ENCODE peak calls at places on chromosomes 4 and X, in five cellular contexts. One of them, this sample, is unnamed.
A peak's percentile ranks its signal among the peaks of the same experiment; 100 is the strongest.

GRCh38 chr4:178105223-178105622 is 663.0 kb upstream of the AGA start:
- DNase-seq in fibroblast of mammary gland: no peak
- DNase-seq in Peyer's patch: no peak
- DNase-seq in AG10803: no peak
- DNase-seq in astrocyte of the spinal cord: no peak
- DNase-seq in this sample: no peak

GRCh38 chrX:9390121-9390520 is 74.7 kb upstream of the TBL1X start:
- DNase-seq in fibroblast of mammary gland: no peak
- DNase-seq in Peyer's patch: no peak
- DNase-seq in AG10803: no peak
- DNase-seq in astrocyte of the spinal cord: peak; percentile 30
- DNase-seq in this sample: peak; percentile 44

GRCh38 chr4:113349400-113349799 is 299.9 kb downstream of the ANK2 start:
- DNase-seq in fibroblast of mammary gland: no peak
- DNase-seq in Peyer's patch: no peak
- DNase-seq in AG10803: no peak
- DNase-seq in astrocyte of the spinal cord: no peak
- DNase-seq in this sample: no peak

GRCh38 chrX:65903750-65904149 is 136.1 kb downstream of the VSIG4 start:
- DNase-seq in fibroblast of mammary gland: no peak
- DNase-seq in Peyer's patch: no peak
- DNase-seq in AG10803: no peak
- DNase-seq in astrocyte of the spinal cord: no peak
- DNase-seq in this sample: no peak

GRCh38 chrX:72169008-72169728 is 12.4 kb upstream of the PIN4 start:
- DNase-seq in fibroblast of mammary gland: peak; percentile 11
- DNase-seq in Peyer's patch: no peak
- DNase-seq in AG10803: peak; percentile 38
- DNase-seq in astrocyte of the spinal cord: no peak
- DNase-seq in this sample: peak; percentile 30

GRCh38 chrX:130702867-130703707 is 199.9 kb downstream of the ENOX2 start:
- DNase-seq in fibroblast of mammary gland: peak; percentile 15
- DNase-seq in Peyer's patch: no peak
- DNase-seq in AG10803: peak; percentile 59
- DNase-seq in astrocyte of the spinal cord: no peak
- DNase-seq in this sample: peak; percentile 55

GRCh38 chrX:100600769-100601168 is 16.0 kb downstream of the TNMD start:
- DNase-seq in fibroblast of mammary gland: no peak
- DNase-seq in Peyer's patch: no peak
- DNase-seq in AG10803: no peak
- DNase-seq in astrocyte of the spinal cord: no peak
- DNase-seq in this sample: no peak

GRCh38 chr4:157741642-157742041 is 431.2 kb downstream of the GASK1B start:
- DNase-seq in fibroblast of mammary gland: peak; percentile 1
- DNase-seq in Peyer's patch: no peak
- DNase-seq in AG10803: no peak
- DNase-seq in astrocyte of the spinal cord: no peak
- DNase-seq in this sample: no peak

GRCh38 chrX:50903387-50904027 is 7.0 kb upstream of the BMP15 start:
- DNase-seq in fibroblast of mammary gland: peak; percentile 38
- DNase-seq in Peyer's patch: no peak
- DNase-seq in AG10803: peak; percentile 24
- DNase-seq in astrocyte of the spinal cord: peak; percentile 45
- DNase-seq in this sample: peak; percentile 10

GRCh38 chrX:52553995-52554642 is 37.3 kb upstream of the XAGE1B start:
- DNase-seq in fibroblast of mammary gland: no peak
- DNase-seq in Peyer's patch: no peak
- DNase-seq in AG10803: no peak
- DNase-seq in astrocyte of the spinal cord: no peak
- DNase-seq in this sample: no peak

GRCh38 chr4:30461218-30461617 is 259.0 kb upstream of the PCDH7 start:
- DNase-seq in fibroblast of mammary gland: no peak
- DNase-seq in Peyer's patch: no peak
- DNase-seq in AG10803: no peak
- DNase-seq in astrocyte of the spinal cord: no peak
- DNase-seq in this sample: no peak

DNA sequence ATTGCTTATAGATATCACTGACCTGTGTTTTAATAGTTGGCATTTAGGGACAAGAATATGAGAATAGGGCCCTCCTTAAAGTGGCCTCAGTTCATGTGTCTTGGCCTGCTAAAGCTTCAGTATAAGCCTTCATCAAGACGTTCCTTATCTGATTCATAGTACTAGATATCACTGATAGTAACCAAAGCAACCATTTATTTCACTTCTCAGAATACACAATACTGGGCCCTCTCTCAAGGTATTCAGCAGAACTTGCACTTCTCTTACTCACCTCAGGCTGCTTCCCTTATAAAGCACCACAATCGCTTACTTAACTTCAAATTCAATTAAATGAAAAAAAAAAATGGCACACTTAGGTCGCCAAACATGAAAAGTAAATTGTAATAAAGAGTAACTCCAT is 259.4 kb upstream of the PCDH7 start:
- DNase-seq in fibroblast of mammary gland: no peak
- DNase-seq in Peyer's patch: no peak
- DNase-seq in AG10803: no peak
- DNase-seq in astrocyte of the spinal cord: no peak
- DNase-seq in this sample: no peak
- H3K4me3 ChIP-seq in fibroblast of mammary gland: no peak overlapping the region
- H3K4me3 ChIP-seq in Peyer's patch: no peak overlapping the region
- H3K4me3 ChIP-seq in AG10803: no peak overlapping the region
- H3K4me3 ChIP-seq in astrocyte of the spinal cord: no peak overlapping the region
- H3K4me3 ChIP-seq in this sample: no peak overlapping the region

GRCh38 chr4:85836588-85836987 is 361.6 kb downstream of the ARHGAP24 start:
- DNase-seq in fibroblast of mammary gland: no peak
- DNase-seq in Peyer's patch: no peak
- DNase-seq in AG10803: no peak
- DNase-seq in astrocyte of the spinal cord: no peak
- DNase-seq in this sample: no peak
- H3K4me3 ChIP-seq in fibroblast of mammary gland: no peak overlapping the region
- H3K4me3 ChIP-seq in Peyer's patch: no peak overlapping the region
- H3K4me3 ChIP-seq in AG10803: no peak overlapping the region
- H3K4me3 ChIP-seq in astrocyte of the spinal cord: no peak overlapping the region
- H3K4me3 ChIP-seq in this sample: no peak overlapping the region

GRCh38 chrX:23333842-23334535 is 660 bp upstream of the PTCHD1 start:
- DNase-seq in fibroblast of mammary gland: no peak
- DNase-seq in Peyer's patch: no peak
- DNase-seq in AG10803: no peak
- DNase-seq in astrocyte of the spinal cord: no peak
- DNase-seq in this sample: no peak

GRCh38 chrX:23332101-23332887 is 2.4 kb upstream of the PTCHD1 start:
- DNase-seq in fibroblast of mammary gland: no peak
- DNase-seq in Peyer's patch: no peak
- DNase-seq in AG10803: no peak
- DNase-seq in astrocyte of the spinal cord: no peak
- DNase-seq in this sample: no peak

GRCh38 chrX:23334871-23335599 is 386 bp downstream of the PTCHD1 start:
- DNase-seq in fibroblast of mammary gland: no peak
- DNase-seq in Peyer's patch: no peak
- DNase-seq in AG10803: no peak
- DNase-seq in astrocyte of the spinal cord: no peak
- DNase-seq in this sample: no peak

GRCh38 chrX:23332888-23333821 is 1.5 kb upstream of the PTCHD1 start:
- DNase-seq in fibroblast of mammary gland: no peak
- DNase-seq in Peyer's patch: no peak
- DNase-seq in AG10803: no peak
- DNase-seq in astrocyte of the spinal cord: no peak
- DNase-seq in this sample: no peak

GRCh38 chrX:23334536-23334870 is at the start of gene PTCHD1:
- DNase-seq in fibroblast of mammary gland: no peak
- DNase-seq in Peyer's patch: no peak
- DNase-seq in AG10803: no peak
- DNase-seq in astrocyte of the spinal cord: no peak
- DNase-seq in this sample: no peak
- H3K4me3 ChIP-seq in fibroblast of mammary gland: no peak within 1 kb of the TSS
- H3K4me3 ChIP-seq in Peyer's patch: peak within 1 kb of the TSS; percentile 3
- H3K4me3 ChIP-seq in AG10803: no peak within 1 kb of the TSS
- H3K4me3 ChIP-seq in astrocyte of the spinal cord: peak within 1 kb of the TSS; percentile 4
- H3K4me3 ChIP-seq in this sample: no peak within 1 kb of the TSS

GRCh38 chrX:103061486-103061885 is 2.5 kb downstream of the BEX1 start:
- DNase-seq in fibroblast of mammary gland: no peak
- DNase-seq in Peyer's patch: no peak
- DNase-seq in AG10803: no peak
- DNase-seq in astrocyte of the spinal cord: no peak
- DNase-seq in this sample: no peak

GRCh38 chrX:103066606-103067005 is 2.6 kb upstream of the BEX1 start:
- DNase-seq in fibroblast of mammary gland: peak; percentile 5
- DNase-seq in Peyer's patch: no peak
- DNase-seq in AG10803: peak; percentile 4
- DNase-seq in astrocyte of the spinal cord: no peak
- DNase-seq in this sample: no peak

GRCh38 chrX:103063918-103064434 is at the start of gene BEX1:
- DNase-seq in fibroblast of mammary gland: peak; percentile 23
- DNase-seq in Peyer's patch: no peak
- DNase-seq in AG10803: peak; percentile 0
- DNase-seq in astrocyte of the spinal cord: peak; percentile 3
- DNase-seq in this sample: peak; percentile 9

GRCh38 chrX:103063191-103063845 is 653 bp downstream of the BEX1 start:
- DNase-seq in fibroblast of mammary gland: peak; percentile 30
- DNase-seq in Peyer's patch: no peak
- DNase-seq in AG10803: peak; percentile 11
- DNase-seq in astrocyte of the spinal cord: peak; percentile 14
- DNase-seq in this sample: peak; percentile 9
- H3K4me3 ChIP-seq in fibroblast of mammary gland: peak overlapping the region; percentile 9
- H3K4me3 ChIP-seq in Peyer's patch: peak overlapping the region; percentile 21
- H3K4me3 ChIP-seq in AG10803: no peak overlapping the region
- H3K4me3 ChIP-seq in astrocyte of the spinal cord: peak overlapping the region; percentile 22
- H3K4me3 ChIP-seq in this sample: peak overlapping the region; percentile 18

GRCh38 chr4:145904413-145905177 is 34.0 kb downstream of the ZNF827 start:
- DNase-seq in fibroblast of mammary gland: peak; percentile 25
- DNase-seq in Peyer's patch: no peak
- DNase-seq in AG10803: no peak
- DNase-seq in astrocyte of the spinal cord: no peak
- DNase-seq in this sample: no peak
- H3K4me3 ChIP-seq in fibroblast of mammary gland: no peak overlapping the region
- H3K4me3 ChIP-seq in Peyer's patch: no peak overlapping the region
- H3K4me3 ChIP-seq in AG10803: no peak overlapping the region
- H3K4me3 ChIP-seq in astrocyte of the spinal cord: no peak overlapping the region
- H3K4me3 ChIP-seq in this sample: no peak overlapping the region

GRCh38 chrX:40091691-40092421 is 5.9 kb downstream of the BCOR start:
- DNase-seq in fibroblast of mammary gland: no peak
- DNase-seq in Peyer's patch: no peak
- DNase-seq in AG10803: no peak
- DNase-seq in astrocyte of the spinal cord: no peak
- DNase-seq in this sample: no peak

GRCh38 chrX:40090961-40091360 is 6.8 kb downstream of the BCOR start:
- DNase-seq in fibroblast of mammary gland: no peak
- DNase-seq in Peyer's patch: no peak
- DNase-seq in AG10803: no peak
- DNase-seq in astrocyte of the spinal cord: no peak
- DNase-seq in this sample: no peak

GRCh38 chrX:40088299-40088625 is 9.5 kb downstream of the BCOR start:
- DNase-seq in fibroblast of mammary gland: no peak
- DNase-seq in Peyer's patch: no peak
- DNase-seq in AG10803: no peak
- DNase-seq in astrocyte of the spinal cord: no peak
- DNase-seq in this sample: no peak

GRCh38 chrX:40088803-40089540 is 8.8 kb downstream of the BCOR start:
- DNase-seq in fibroblast of mammary gland: no peak
- DNase-seq in Peyer's patch: no peak
- DNase-seq in AG10803: no peak
- DNase-seq in astrocyte of the spinal cord: no peak
- DNase-seq in this sample: no peak

DNA sequence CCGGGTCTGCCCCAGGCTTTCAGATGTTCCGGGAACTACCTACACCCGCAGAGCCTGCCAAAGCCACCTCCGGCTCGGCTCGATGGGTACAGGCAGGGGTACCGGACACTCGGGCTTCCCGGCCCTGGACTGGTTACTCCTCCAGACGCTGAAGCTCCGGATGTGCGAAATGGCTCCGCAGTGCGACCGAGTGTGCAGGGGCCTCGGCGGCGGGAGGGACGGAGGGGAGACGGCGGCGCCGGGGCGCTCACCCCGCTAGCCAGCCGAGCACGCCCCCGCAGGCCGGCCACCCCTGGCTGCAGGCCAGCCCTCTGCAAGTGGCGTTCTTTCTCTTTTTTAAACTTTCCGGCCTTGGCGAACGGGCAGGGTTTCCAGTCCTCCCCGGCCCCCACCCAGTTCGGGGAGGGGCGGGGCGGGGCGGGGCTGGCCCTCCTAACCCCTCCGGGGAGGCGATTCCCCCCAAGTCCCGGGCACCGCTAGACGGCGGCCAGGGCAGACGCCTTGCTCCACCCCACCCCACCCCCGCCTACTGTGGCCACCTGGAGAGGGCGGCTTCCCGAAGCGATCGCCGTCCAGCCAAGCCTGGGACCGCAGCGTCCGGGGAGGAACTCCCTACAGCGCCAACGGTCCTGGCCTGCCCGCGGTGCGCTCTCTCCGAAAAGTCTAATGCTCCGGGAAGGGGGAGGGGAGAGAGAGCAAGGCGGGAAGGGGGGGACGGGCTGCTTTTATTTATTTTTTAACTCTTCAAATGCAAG is 7.5 kb downstream of the BCOR start:
- DNase-seq in fibroblast of mammary gland: no peak
- DNase-seq in Peyer's patch: peak; percentile 35
- DNase-seq in AG10803: no peak
- DNase-seq in astrocyte of the spinal cord: no peak
- DNase-seq in this sample: no peak
- H3K4me3 ChIP-seq in fibroblast of mammary gland: peak overlapping the region; percentile 28
- H3K4me3 ChIP-seq in Peyer's patch: peak overlapping the region; percentile 47
- H3K4me3 ChIP-seq in AG10803: peak overlapping the region; percentile 26
- H3K4me3 ChIP-seq in astrocyte of the spinal cord: peak overlapping the region; percentile 27
- H3K4me3 ChIP-seq in this sample: peak overlapping the region; percentile 30

GRCh38 chr4:142845293-142846070 is 619 bp downstream of the INPP4B start:
- DNase-seq in fibroblast of mammary gland: no peak
- DNase-seq in Peyer's patch: no peak
- DNase-seq in AG10803: no peak
- DNase-seq in astrocyte of the spinal cord: peak; percentile 22
- DNase-seq in this sample: peak; percentile 25

GRCh38 chr4:142846105-142846728 is at the start of gene INPP4B:
- DNase-seq in fibroblast of mammary gland: peak; percentile 49
- DNase-seq in Peyer's patch: no peak
- DNase-seq in AG10803: peak; percentile 58
- DNase-seq in astrocyte of the spinal cord: peak; percentile 56
- DNase-seq in this sample: peak; percentile 48

GRCh38 chr4:142844782-142845181 is 1.3 kb downstream of the INPP4B start:
- DNase-seq in fibroblast of mammary gland: no peak
- DNase-seq in Peyer's patch: no peak
- DNase-seq in AG10803: no peak
- DNase-seq in astrocyte of the spinal cord: no peak
- DNase-seq in this sample: peak; percentile 46

GRCh38 chr4:142850478-142850877 is 4.4 kb upstream of the INPP4B start:
- DNase-seq in fibroblast of mammary gland: no peak
- DNase-seq in Peyer's patch: no peak
- DNase-seq in AG10803: no peak
- DNase-seq in astrocyte of the spinal cord: no peak
- DNase-seq in this sample: no peak

GRCh38 chr4:142846729-142847606 is 867 bp upstream of the INPP4B start:
- DNase-seq in fibroblast of mammary gland: no peak
- DNase-seq in Peyer's patch: peak; percentile 17
- DNase-seq in AG10803: no peak
- DNase-seq in astrocyte of the spinal cord: peak; percentile 14
- DNase-seq in this sample: peak; percentile 16
- H3K4me3 ChIP-seq in fibroblast of mammary gland: peak overlapping the region; percentile 61
- H3K4me3 ChIP-seq in Peyer's patch: peak overlapping the region; percentile 64
- H3K4me3 ChIP-seq in AG10803: peak overlapping the region; percentile 78
- H3K4me3 ChIP-seq in astrocyte of the spinal cord: peak overlapping the region; percentile 68
- H3K4me3 ChIP-seq in this sample: peak overlapping the region; percentile 62

This sample was measured in fibroblast of villous mesenchyme.